ENCODE peak calls at places on chromosomes 13 and 19, in nine cellular contexts. M is neural progenitor cell; Y is heart left ventricle; R is body of pancreas; L is naive thymus-derived CD4-positive, alpha-beta T cell; U is AG09309; H is adipocyte; D is HFF-Myc; P is coronary artery. B is an unnamed sample.

GRCh38 chr19:18612772-18613588 is at the start of gene TMEM59L:
- DNase-seq in D (no peak), P (no peak), Y (peak), M (peak), L (peak), R (no peak), U (no peak), H (peak), B (no peak)

GRCh38 chr13:27794075-27794691 is 1.9 kb downstream of the GSX1 start:
- DNase-seq in D (no peak), R (no peak), Y (no peak), L (no peak), M (no peak), P (no peak), H (no peak), U (no peak), B (no peak)

GRCh38 chr13:46595918-46596315 is 42.9 kb downstream of the LRCH1 start:
- DNase-seq in L (no peak), H (no peak), R (no peak), M (no peak), U (no peak), D (no peak), Y (no peak), P (no peak), B (no peak)

GRCh38 chr13:40064154-40064713 is 408.8 kb downstream of the COG6 start:
- DNase-seq in R (no peak), P (no peak), D (no peak), U (no peak), Y (no peak), L (no peak), M (no peak), H (no peak), B (no peak)

GRCh38 chr13:41931337-41931736 is 29.6 kb downstream of the VWA8 start:
- DNase-seq in Y (no peak), P (no peak), D (no peak), R (no peak), L (no peak), H (peak), M (no peak), U (peak), B (no peak)

GRCh38 chr13:64234255-64234654 is 2818.6 kb upstream of the PCDH20 start:
- DNase-seq in D (no peak), R (no peak), M (no peak), L (no peak), Y (no peak), H (no peak), P (no peak), U (peak), B (no peak)

GRCh38 chr19:50496189-50497029 is 14.6 kb downstream of the JOSD2 start:
- DNase-seq in H (no peak), D (no peak), R (peak), Y (peak), P (no peak), L (no peak), M (peak), U (no peak), B (no peak)

GRCh38 chr13:112324121-112324520 is 52.0 kb upstream of the SPACA7 start:
- DNase-seq in M (peak), L (no peak), R (no peak), U (no peak), P (peak), Y (no peak), D (no peak), H (no peak), B (no peak)

GRCh38 chr13:91684746-91685145 is 286.3 kb downstream of the GPC5 start:
- DNase-seq in U (no peak), Y (no peak), P (no peak), M (no peak), H (no peak), L (no peak), D (no peak), R (no peak), B (no peak)

GRCh38 chr13:30376426-30377311 is 45.6 kb upstream of the UBE2L5 start:
- DNase-seq in P (no peak), R (peak), H (no peak), M (no peak), Y (no peak), U (no peak), D (no peak), L (peak), B (no peak)

GRCh38 chr13:113591750-113592149 is 7.2 kb downstream of the TFDP1 start:
- DNase-seq in Y (no peak), H (no peak), M (no peak), R (no peak), U (no peak), D (no peak), L (no peak), P (no peak), B (no peak)

GRCh38 chr13:113589251-113589960 is 4.9 kb downstream of the TFDP1 start:
- DNase-seq in Y (no peak), H (no peak), U (no peak), P (peak), L (no peak), D (no peak), R (peak), M (no peak), B (no peak)

GRCh38 chr13:113588394-113589111 is 4.0 kb downstream of the TFDP1 start:
- DNase-seq in U (no peak), D (no peak), M (no peak), R (no peak), L (no peak), H (no peak), Y (no peak), P (peak), B (no peak)

GRCh38 chr13:113592571-113592970 is 8.0 kb downstream of the TFDP1 start:
- DNase-seq in D (no peak), R (peak), M (no peak), P (peak), L (no peak), Y (no peak), U (no peak), H (no peak), B (no peak)

DNA sequence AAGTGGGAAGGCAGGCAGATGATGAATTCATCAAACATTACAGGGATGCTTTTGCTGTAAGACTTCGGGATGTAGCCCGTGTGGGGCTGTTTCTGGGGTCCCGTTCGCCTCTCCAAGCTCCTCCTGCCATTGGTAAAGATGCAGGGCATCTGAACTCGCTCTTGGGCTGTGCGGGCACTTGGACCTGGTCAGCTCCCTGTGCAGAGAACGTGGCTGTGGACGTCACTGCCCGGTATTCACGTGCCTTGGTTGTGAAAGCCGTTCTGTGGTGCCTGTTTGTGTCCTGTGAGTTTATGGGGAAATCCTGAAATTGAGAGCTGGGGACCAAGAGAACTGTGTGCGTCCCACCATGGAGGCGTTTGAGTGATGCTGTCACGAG is 5.4 kb downstream of the TFDP1 start:
- DNase-seq in D (no peak), Y (no peak), L (no peak), H (no peak), U (no peak), M (no peak), P (no peak), R (peak), B (no peak)
- H3K4me3 ChIP-seq in D (no peak), Y (no peak), L (no peak), H (no peak), U (no peak), M (no peak), P (no peak), R (no peak), B (no peak)

GRCh38 chr19:8815780-8816179 is 16.3 kb downstream of the ZNF558 start:
- DNase-seq in Y (no peak), R (no peak), U (no peak), P (no peak), D (no peak), M (no peak), H (no peak), L (no peak), B (no peak)
- H3K4me3 ChIP-seq in Y (no peak), R (no peak), U (no peak), P (peak), D (no peak), M (no peak), H (peak), L (no peak), B (no peak)

DNA sequence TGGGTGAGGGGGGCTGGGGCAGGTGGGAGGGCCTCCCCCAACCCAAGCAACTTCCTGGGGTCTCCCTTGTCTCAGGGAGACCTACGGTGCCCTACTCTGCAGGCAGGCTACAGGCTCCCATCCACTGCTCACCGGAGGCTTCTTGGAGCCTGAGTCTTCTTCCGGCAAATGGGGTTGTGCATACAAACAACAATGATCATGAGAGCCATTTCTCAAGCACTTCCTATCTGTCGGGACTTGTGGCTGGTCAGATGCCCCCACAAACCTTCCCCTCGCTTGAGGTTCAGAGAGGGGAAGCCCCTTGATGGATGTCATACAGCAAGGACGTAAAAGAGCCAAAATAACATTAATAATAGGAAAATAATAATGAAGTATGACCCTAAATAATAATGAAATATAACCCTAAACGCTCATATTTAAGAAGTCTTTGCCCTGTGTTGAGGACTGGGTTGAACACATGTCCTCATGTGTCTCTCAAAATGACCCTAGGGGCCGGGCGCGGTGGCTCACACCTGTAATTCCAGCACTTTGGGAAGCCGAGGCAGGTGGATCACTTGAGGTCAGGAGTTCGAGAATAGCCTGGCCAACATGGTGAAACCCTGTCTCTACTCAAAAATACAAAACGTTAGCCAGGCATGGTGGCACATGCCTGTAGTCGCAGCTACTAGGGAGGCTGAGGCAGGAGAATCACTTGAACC is 727 bp downstream of the CD37 start:
- DNase-seq in H (no peak), Y (peak), U (no peak), P (peak), R (no peak), M (no peak), D (no peak), L (no peak), B (no peak)
- H3K4me3 ChIP-seq in H (no peak), Y (no peak), U (no peak), P (peak), R (no peak), M (no peak), D (no peak), L (peak), B (peak)

DNA sequence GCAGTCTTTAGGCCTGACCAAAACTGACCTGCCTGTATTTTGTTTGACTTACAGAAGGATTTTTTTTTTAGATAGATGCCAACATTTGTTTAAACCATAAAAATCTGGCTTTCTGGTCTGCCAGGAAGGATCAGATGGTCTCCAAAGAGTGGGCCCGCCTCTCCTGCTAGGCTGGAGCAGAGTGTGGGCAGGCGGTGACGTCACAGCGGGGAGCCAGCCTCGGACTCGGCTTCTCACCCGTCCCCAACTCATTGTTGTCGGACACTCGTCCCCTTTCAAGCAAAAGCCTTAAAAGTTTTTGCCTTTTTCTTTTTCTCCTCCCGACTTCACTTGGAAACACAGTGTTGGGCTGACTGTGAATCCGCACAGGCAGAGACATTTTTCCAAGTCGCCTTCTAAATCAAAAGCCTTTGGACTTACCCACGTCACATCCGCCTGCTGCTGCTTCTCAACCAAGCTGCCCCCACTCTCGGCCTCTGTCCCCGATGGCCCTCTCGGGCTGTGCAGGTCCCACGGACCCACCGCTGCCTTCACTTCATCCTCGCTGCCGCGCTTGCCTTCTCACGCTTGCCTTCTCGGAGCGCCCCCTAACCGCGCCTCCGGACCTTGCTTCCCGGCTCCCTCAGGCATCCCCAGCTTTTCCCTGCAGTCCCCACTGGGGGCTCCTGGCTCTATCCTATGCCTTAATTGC is 4.1 kb upstream of the ZNF135 start:
- DNase-seq in D (no peak), R (peak), H (peak), U (no peak), P (no peak), M (peak), Y (peak), L (no peak), B (no peak)
- H3K4me3 ChIP-seq in D (no peak), R (no peak), H (peak), U (peak), P (peak), M (no peak), Y (no peak), L (no peak), B (peak)

DNA sequence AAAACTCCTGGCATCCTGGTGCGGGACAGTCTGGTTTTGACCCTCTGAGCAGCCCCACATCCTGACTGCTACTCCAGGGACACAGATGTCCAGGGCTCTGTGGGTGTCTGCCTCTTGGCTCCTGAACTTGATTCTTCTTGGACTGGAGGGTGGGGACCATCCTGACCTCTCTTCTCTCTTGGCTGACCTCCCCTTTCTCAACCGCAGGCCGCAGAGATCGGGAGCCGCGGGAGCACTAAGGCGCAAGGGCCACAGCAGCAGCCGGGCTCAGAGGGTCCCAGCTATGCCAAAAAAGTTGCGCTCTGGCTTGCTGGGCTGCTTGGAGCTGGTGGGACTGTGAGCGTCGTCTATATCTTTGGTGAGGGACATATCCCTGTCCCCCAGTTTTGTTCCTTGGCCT is 1.0 kb downstream of the TIMM50 start:
- DNase-seq in L (no peak), R (no peak), U (no peak), Y (no peak), D (no peak), H (no peak), M (no peak), P (no peak), B (no peak)
- H3K4me3 ChIP-seq in L (peak), R (no peak), U (peak), Y (peak), D (peak), H (peak), M (peak), P (peak), B (peak)

B was measured in prostate gland.